ENCODE peak calls at places on chromosomes 16 and 17, in nine cellular contexts. B, Q, N, J, S, P, T, L and D are unnamed samples.

GRCh38 chr17:35350493-35350892 is 22.9 kb downstream of the SLFN11 start:
- DNase-seq in B (no peak), Q (no peak), N (no peak), J (no peak), S (no peak), P (no peak), T (no peak), L (no peak), D (no peak)

GRCh38 chr17:42387663-42388380 is 420 bp downstream of the STAT3 start:
- DNase-seq in B (peak; percentile 49), Q (peak; percentile 51), N (peak; percentile 62), J (no peak), S (peak; percentile 80), P (no peak), T (peak; percentile 65), L (peak; percentile 46), D (peak; percentile 58)

GRCh38 chr16:57507414-57508083 is 21.3 kb upstream of the DOK4 start:
- DNase-seq in B (no peak), Q (no peak), N (no peak), J (no peak), S (no peak), P (no peak), T (no peak), L (no peak), D (no peak)

GRCh38 chr17:57068222-57068658 is 16.8 kb upstream of the AKAP1 start:
- DNase-seq in B (peak; percentile 77), Q (no peak), N (peak; percentile 53), J (no peak), S (no peak), P (no peak), T (no peak), L (no peak), D (peak; percentile 31)

GRCh38 chr17:47192549-47192948 is 3.5 kb upstream of the CDC27 start:
- DNase-seq in B (no peak), Q (no peak), N (no peak), J (no peak), S (no peak), P (no peak), T (no peak), L (peak; percentile 29), D (no peak)

GRCh38 chr16:78930561-78930960 is 670.0 kb downstream of the MAF start:
- DNase-seq in B (no peak), Q (no peak), N (no peak), J (no peak), S (no peak), P (no peak), T (no peak), L (no peak), D (no peak)

GRCh38 chr16:84907575-84907974 is 87.8 kb downstream of the CRISPLD2 start:
- DNase-seq in B (no peak), Q (no peak), N (no peak), J (no peak), S (peak; percentile 84), P (peak; percentile 28), T (no peak), L (no peak), D (no peak)

GRCh38 chr16:66447491-66447890 is 20.4 kb downstream of the BEAN1 start:
- DNase-seq in B (no peak), Q (no peak), N (no peak), J (no peak), S (peak; percentile 23), P (no peak), T (no peak), L (no peak), D (no peak)

GRCh38 chr17:850828-851759 is 68.9 kb downstream of the MRM3 start:
- DNase-seq in B (no peak), Q (no peak), N (peak; percentile 64), J (no peak), S (peak; percentile 65), P (no peak), T (no peak), L (no peak), D (no peak)

GRCh38 chr17:933168-934083 is 46.1 kb downstream of the NXN start:
- DNase-seq in B (peak; percentile 92), Q (no peak), N (peak; percentile 91), J (no peak), S (no peak), P (peak; percentile 92), T (peak; percentile 46), L (no peak), D (no peak)

GRCh38 chr16:69514366-69514765 is 51.4 kb upstream of the NFAT5 start:
- DNase-seq in B (no peak), Q (no peak), N (peak; percentile 9), J (no peak), S (peak; percentile 1), P (no peak), T (no peak), L (no peak), D (no peak)

GRCh38 chr16:66740010-66740409 is 11.4 kb downstream of the DYNC1LI2 start:
- DNase-seq in B (peak; percentile 49), Q (no peak), N (peak; percentile 23), J (peak; percentile 64), S (no peak), P (no peak), T (no peak), L (no peak), D (peak; percentile 61)

GRCh38 chr16:56789360-56789759 is 59.4 kb downstream of the NUP93 start:
- DNase-seq in B (peak; percentile 38), Q (peak; percentile 12), N (peak; percentile 45), J (no peak), S (no peak), P (no peak), T (peak; percentile 73), L (no peak), D (peak; percentile 51)

DNA sequence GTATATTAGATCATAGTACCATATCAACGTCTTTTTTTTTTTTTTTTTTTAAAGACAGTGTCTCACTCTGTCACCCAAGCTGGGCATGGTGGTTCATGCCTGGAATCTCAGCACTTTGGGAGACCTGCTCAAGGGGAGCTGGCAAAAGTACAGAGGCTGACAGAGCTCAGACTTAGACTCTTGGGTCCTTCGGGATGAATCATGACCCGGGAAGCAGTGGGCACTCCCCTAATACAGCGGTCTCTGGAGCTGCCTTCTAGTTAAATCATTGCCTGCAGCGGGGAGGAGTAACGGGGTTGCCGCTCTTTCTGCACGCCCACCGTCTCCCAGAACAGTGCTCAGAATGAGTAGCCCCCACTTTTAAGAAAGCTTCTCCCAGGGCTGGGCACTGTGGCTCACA is 174.4 kb downstream of the CPPED1 start:
- DNase-seq in B (no peak), Q (no peak), N (no peak), J (no peak), S (no peak), P (no peak), T (no peak), L (no peak), D (no peak)
- TF ChIP-seq CTCF in B (no peak), Q (no peak), N (no peak), J (no peak), S (no peak), P (no peak), T (no peak), L (no peak), D (no peak)

GRCh38 chr17:69236464-69236863 is 7.8 kb upstream of the ABCA10 start:
- DNase-seq in B (no peak), Q (no peak), N (no peak), J (no peak), S (no peak), P (no peak), T (no peak), L (no peak), D (no peak)

GRCh38 chr17:69230939-69231338 is 2.3 kb upstream of the ABCA10 start:
- DNase-seq in B (no peak), Q (no peak), N (no peak), J (no peak), S (no peak), P (no peak), T (no peak), L (no peak), D (no peak)

GRCh38 chr17:69228576-69228975 is at the start of gene ABCA10:
- DNase-seq in B (no peak), Q (no peak), N (no peak), J (no peak), S (no peak), P (no peak), T (no peak), L (no peak), D (no peak)

GRCh38 chr17:69235338-69236058 is 6.9 kb upstream of the ABCA10 start:
- DNase-seq in B (peak; percentile 57), Q (peak; percentile 57), N (peak; percentile 67), J (peak; percentile 48), S (peak; percentile 83), P (peak; percentile 28), T (peak; percentile 78), L (peak; percentile 30), D (peak; percentile 84)

DNA sequence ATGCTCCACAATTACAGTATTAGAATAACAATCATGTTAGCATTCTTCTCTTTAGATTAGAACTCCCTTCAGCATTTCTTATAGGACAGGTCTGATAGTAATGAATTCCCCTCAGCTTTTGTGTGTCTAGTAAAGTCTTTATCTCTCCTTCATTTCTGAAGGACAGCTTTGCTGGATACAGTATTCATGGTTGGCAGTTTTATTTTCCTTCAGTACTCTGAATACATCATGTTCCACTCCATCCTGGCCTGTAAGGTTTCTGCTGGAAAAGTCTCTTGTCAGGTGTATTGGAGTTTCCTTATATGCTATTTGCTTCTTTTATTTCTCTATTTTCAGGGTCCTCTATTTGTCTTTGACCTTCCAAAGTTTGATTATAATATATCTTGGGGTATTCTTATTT is 4.0 kb upstream of the ABCA10 start:
- DNase-seq in B (no peak), Q (no peak), N (no peak), J (no peak), S (no peak), P (no peak), T (no peak), L (no peak), D (no peak)
- TF ChIP-seq CTCF in B (no peak), Q (no peak), N (no peak), J (no peak), S (no peak), P (no peak), T (no peak), L (no peak), D (no peak)

GRCh38 chr16:23296994-23297393 is 5.1 kb upstream of the SCNN1B start:
- DNase-seq in B (no peak), Q (no peak), N (no peak), J (peak; percentile 56), S (no peak), P (no peak), T (peak; percentile 34), L (no peak), D (peak; percentile 44)
- TF ChIP-seq CTCF in B (peak; percentile 15), Q (no peak), N (peak; percentile 12), J (peak; percentile 25), S (no peak), P (peak; percentile 19), T (no peak), L (peak; percentile 58), D (peak; percentile 24)

DNA sequence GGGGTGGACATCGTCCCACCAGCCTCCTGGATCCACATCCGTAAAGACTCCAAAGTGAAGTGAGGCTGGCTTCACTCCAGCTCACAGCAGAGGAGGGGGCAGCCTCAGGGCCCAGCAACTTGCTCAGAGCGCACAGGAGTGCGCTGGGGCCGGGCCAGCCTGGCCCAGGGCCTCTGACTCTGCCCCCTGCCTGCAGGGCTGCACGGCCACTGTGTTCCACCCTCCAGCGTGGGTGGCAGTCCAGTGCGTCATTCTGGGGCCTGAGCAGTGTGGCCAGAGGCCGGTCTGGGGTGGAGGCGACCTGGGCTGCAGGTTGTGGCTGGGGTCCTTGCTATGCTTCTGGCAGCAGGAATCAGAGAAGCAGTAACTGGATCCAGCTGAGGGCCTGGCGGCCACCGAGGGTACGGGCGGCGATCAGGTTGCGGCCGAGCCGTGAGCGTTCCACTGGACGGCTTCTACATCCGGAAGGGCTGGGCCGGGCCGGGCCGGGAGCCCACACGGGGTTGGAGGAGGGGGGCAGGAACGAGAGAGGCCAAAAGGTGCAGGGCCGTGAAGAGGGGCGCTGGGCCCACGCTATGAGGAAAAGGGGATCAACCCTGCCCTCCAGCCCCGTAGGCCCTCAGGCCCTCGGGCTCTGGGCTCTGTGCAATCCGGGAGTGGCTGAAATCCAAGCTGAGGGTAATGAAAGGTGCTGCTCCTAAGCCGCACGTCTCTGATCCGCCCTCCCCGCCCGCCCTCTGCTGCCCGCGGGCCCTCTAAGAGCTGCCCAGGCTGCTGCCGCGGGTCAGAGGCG is at the start of gene FSCN2:
- DNase-seq in B (no peak), Q (peak; percentile 8), N (no peak), J (no peak), S (peak; percentile 73), P (no peak), T (peak; percentile 42), L (no peak), D (no peak)
- TF ChIP-seq CTCF in B (no peak), Q (no peak), N (no peak), J (no peak), S (no peak), P (peak; percentile 20), T (peak; percentile 36), L (no peak), D (no peak)